ENCODE peak calls at places on chromosomes 1 and 21, in five cellular contexts. S is H1, R is H9, Q is neuronal stem cell, J is mesenchymal stem cell. T is an unnamed sample.

GRCh38 chr1:75796376-75797272 is at the start of gene MSH4:
- DNase-seq in S (peak; percentile 66), R (peak; percentile 66), Q (no peak), J (no peak), T (peak; percentile 54)

GRCh38 chr1:89519779-89520358 is 4.8 kb upstream of the LRRC8B start:
- DNase-seq in S (no peak), R (no peak), Q (no peak), J (peak; percentile 55), T (peak; percentile 63)

GRCh38 chr1:55718758-55719671 is 503.9 kb upstream of the USP24 start:
- DNase-seq in S (no peak), R (peak; percentile 28), Q (no peak), J (peak; percentile 99), T (peak; percentile 98)

GRCh38 chr1:119475866-119476439 is 31.1 kb upstream of the HSD3B1 start:
- DNase-seq in S (peak; percentile 85), R (peak; percentile 89), Q (peak; percentile 37), J (peak; percentile 27), T (peak; percentile 69)

GRCh38 chr1:238681451-238681850 is 704.9 kb upstream of the CHRM3 start:
- DNase-seq in S (no peak), R (no peak), Q (no peak), J (no peak), T (no peak)

GRCh38 chr1:216045400-216045799 is 377.8 kb downstream of the USH2A start:
- DNase-seq in S (no peak), R (no peak), Q (no peak), J (peak; percentile 94), T (peak; percentile 23)

GRCh38 chr1:102875756-102876155 is 232.6 kb downstream of the COL11A1 start:
- DNase-seq in S (no peak), R (no peak), Q (no peak), J (no peak), T (peak; percentile 55)

GRCh38 chr21:44267655-44268142 is 6.0 kb upstream of the DNMT3L start:
- DNase-seq in S (peak; percentile 66), R (no peak), Q (no peak), J (no peak), T (no peak)

GRCh38 chr1:30315185-30315960 is 408.0 kb downstream of the MATN1 start:
- DNase-seq in S (peak; percentile 33), R (peak; percentile 25), Q (no peak), J (no peak), T (no peak)

GRCh38 chr1:87642581-87643129 is 314.0 kb downstream of the LMO4 start:
- DNase-seq in S (peak; percentile 45), R (no peak), Q (peak; percentile 33), J (peak; percentile 47), T (no peak)

GRCh38 chr1:184457500-184457899 is 70.7 kb downstream of the C1orf21 start:
- DNase-seq in S (no peak), R (no peak), Q (no peak), J (peak; percentile 53), T (no peak)

GRCh38 chr21:25764065-25764464 is 29.3 kb downstream of the GABPA start:
- DNase-seq in S (no peak), R (no peak), Q (no peak), J (no peak), T (no peak)

GRCh38 chr1:1973716-1974642 is 29.6 kb downstream of the CFAP74 start:
- DNase-seq in S (no peak), R (peak; percentile 28), Q (no peak), J (no peak), T (no peak)

GRCh38 chr1:94245747-94246438 is 8.5 kb upstream of the ARHGAP29 start:
- DNase-seq in S (no peak), R (no peak), Q (no peak), J (no peak), T (no peak)

GRCh38 chr1:51488372-51489050 is 30.6 kb downstream of the EPS15 start:
- DNase-seq in S (no peak), R (no peak), Q (no peak), J (peak; percentile 23), T (peak; percentile 20)

DNA sequence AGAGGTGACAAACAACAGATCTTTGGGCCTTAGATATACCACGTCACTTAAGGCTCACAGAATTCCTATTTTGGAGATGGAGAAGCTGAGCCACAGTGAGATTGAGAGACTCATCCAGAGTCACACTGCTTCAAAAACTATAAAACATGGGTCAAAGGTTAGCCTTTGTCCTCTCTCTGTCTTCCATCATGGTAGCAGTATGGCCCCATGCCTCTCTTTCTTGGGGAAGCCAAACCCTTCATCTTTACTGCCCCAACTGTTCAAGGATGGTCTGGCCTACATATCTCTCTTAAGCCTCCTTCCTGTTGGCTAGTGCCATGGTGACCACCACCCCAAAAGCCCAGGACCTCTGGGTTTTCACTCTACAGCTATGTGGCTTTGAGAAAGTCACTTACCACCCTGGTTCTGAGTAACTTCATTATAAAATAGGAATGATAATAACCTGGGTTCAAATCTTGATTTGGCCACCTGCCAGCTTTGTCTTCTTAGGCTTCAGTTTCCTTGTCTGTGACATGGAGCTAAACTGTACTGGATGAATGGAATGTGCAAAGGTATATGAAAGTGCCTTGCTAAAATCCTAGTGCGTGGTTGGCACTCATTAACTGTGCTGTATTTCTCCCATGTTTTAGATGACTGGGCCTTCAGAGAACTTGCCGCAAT is 85.9 kb upstream of the JUN start:
- DNase-seq in S (no peak), R (no peak), Q (no peak), J (no peak), T (no peak)
- H2BK12ac ChIP-seq in S (no peak overlapping the region), R (no peak overlapping the region), Q (no peak overlapping the region), J (no peak overlapping the region), T (no peak overlapping the region)

GRCh38 chr21:28705616-28706015 is 287.1 kb downstream of the LTN1 start:
- DNase-seq in S (no peak), R (no peak), Q (no peak), J (peak; percentile 6), T (peak; percentile 51)
- H2BK12ac ChIP-seq in S (no peak overlapping the region), R (no peak overlapping the region), Q (no peak overlapping the region), J (no peak overlapping the region), T (no peak overlapping the region)

GRCh38 chr1:233113713-233114028 is 163.3 kb downstream of the NTPCR start:
- DNase-seq in S (no peak), R (no peak), Q (peak; percentile 4), J (no peak), T (no peak)

GRCh38 chr1:233112184-233113008 is 162.0 kb downstream of the NTPCR start:
- DNase-seq in S (no peak), R (no peak), Q (peak; percentile 5), J (peak; percentile 34), T (peak; percentile 51)

GRCh38 chr1:233114159-233114558 is 163.7 kb downstream of the NTPCR start:
- DNase-seq in S (no peak), R (peak; percentile 37), Q (no peak), J (peak; percentile 66), T (peak; percentile 12)

GRCh38 chr1:233113009-233113712 is 162.8 kb downstream of the NTPCR start:
- DNase-seq in S (no peak), R (peak; percentile 86), Q (peak; percentile 8), J (peak; percentile 100), T (peak; percentile 97)

DNA sequence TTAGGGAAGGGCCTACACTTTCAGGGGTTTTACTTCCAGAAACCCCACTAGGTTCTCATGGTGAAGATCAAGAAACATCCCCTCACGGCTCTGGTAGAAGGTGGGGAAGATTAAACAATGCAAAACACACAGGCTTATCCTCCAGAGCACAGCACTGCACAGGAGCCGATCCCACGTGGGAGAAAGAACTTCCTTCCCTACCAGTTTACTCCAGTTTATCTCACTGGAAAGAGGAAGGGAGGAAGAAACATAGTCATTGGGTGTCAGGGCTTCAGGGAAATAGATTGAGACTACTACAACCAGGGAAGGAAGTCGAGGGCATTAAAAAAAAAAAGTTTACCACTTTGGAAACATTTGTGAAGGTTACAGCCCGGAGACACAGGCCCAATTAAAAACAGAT is 164.4 kb downstream of the NTPCR start:
- DNase-seq in S (no peak), R (no peak), Q (no peak), J (no peak), T (no peak)
- H2BK12ac ChIP-seq in S (peak overlapping the region; percentile 98), R (peak overlapping the region; percentile 99), Q (no peak overlapping the region), J (peak overlapping the region; percentile 51), T (peak overlapping the region; percentile 55)

GRCh38 chr1:3113741-3114056 is 44.7 kb downstream of the PRDM16 start:
- DNase-seq in S (no peak), R (no peak), Q (no peak), J (no peak), T (no peak)

GRCh38 chr1:3114131-3114744 is 45.2 kb downstream of the PRDM16 start:
- DNase-seq in S (no peak), R (no peak), Q (no peak), J (no peak), T (no peak)

GRCh38 chr1:3115275-3116149 is 46.5 kb downstream of the PRDM16 start:
- DNase-seq in S (no peak), R (no peak), Q (no peak), J (no peak), T (no peak)

GRCh38 chr1:3116150-3116510 is 47.1 kb downstream of the PRDM16 start:
- DNase-seq in S (no peak), R (no peak), Q (no peak), J (no peak), T (no peak)

GRCh38 chr1:3114846-3115245 is 45.8 kb downstream of the PRDM16 start:
- DNase-seq in S (no peak), R (no peak), Q (no peak), J (no peak), T (no peak)
- H2BK12ac ChIP-seq in S (no peak overlapping the region), R (no peak overlapping the region), Q (peak overlapping the region; percentile 48), J (no peak overlapping the region), T (no peak overlapping the region)

GRCh38 chr1:34808051-34808810 is 15.4 kb downstream of the GJA4 start:
- DNase-seq in S (peak; percentile 39), R (no peak), Q (no peak), J (no peak), T (no peak)

GRCh38 chr1:34803770-34804169 is 11.0 kb downstream of the GJA4 start:
- DNase-seq in S (no peak), R (no peak), Q (no peak), J (no peak), T (no peak)

GRCh38 chr1:34806396-34806795 is 13.6 kb downstream of the GJA4 start:
- DNase-seq in S (no peak), R (no peak), Q (no peak), J (no peak), T (peak; percentile 26)
- H2BK12ac ChIP-seq in S (no peak overlapping the region), R (no peak overlapping the region), Q (no peak overlapping the region), J (no peak overlapping the region), T (no peak overlapping the region)

DNA sequence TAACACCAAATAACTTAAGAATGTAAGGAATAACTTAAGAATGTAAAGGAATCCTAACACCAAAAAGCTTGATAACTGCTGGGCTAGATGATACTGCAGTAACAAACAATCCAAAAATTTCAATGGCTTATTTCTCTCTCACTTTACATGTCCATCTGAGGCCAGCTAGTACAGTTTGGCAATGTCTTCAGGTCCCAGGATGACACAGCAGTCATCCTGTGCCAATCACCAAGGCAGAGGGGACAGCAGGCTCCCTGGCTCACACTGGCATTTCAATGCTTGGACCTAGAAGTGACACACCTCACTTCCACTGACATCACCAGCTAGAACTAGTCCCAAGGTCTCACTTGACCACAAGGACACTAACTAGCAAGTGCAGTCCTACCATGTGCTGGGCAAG is 15.3 kb downstream of the DNAJC11 start:
- DNase-seq in S (no peak), R (no peak), Q (no peak), J (peak; percentile 24), T (no peak)
- H2BK12ac ChIP-seq in S (peak overlapping the region; percentile 54), R (no peak overlapping the region), Q (no peak overlapping the region), J (no peak overlapping the region), T (no peak overlapping the region)

GRCh38 chr1:17771014-17771413 is 15.9 kb downstream of the ACTL8 start:
- DNase-seq in S (no peak), R (no peak), Q (no peak), J (no peak), T (no peak)
- H2BK12ac ChIP-seq in S (no peak overlapping the region), R (no peak overlapping the region), Q (no peak overlapping the region), J (no peak overlapping the region), T (no peak overlapping the region)